ENCODE peak calls at places on chromosomes 7 and 10, in nine cellular contexts. J is effector memory CD8-positive, alpha-beta T cell; L is NCI-H1436; I is left ventricle myocardium inferior; S is mucosa of gallbladder; T is SW480; O is OCI-M1; C is MCF 10A; V is NCI-H446. Y is an unnamed sample.
A peak's percentile ranks its signal among the peaks of the same experiment; 100 is the strongest.

GRCh38 chr10:23516530-23516929 is 77.7 kb downstream of the OTUD1 start:
- DNase-seq in J (no peak), V (no peak), C (peak; percentile 43), T (peak; percentile 33), L (no peak), O (peak; percentile 51), I (no peak), S (no peak), Y (no peak)

GRCh38 chr10:93749218-93749799 is 8.4 kb upstream of the LGI1 start:
- DNase-seq in V (no peak), T (no peak), O (no peak), L (no peak), J (no peak), C (peak; percentile 54), S (peak; percentile 15), I (no peak), Y (no peak)

GRCh38 chr7:140402178-140402835 is 1.6 kb upstream of the RAB19 start:
- DNase-seq in J (no peak), V (no peak), O (no peak), L (no peak), T (peak; percentile 41), I (no peak), S (no peak), C (peak; percentile 74), Y (no peak)

GRCh38 chr7:129657363-129657762 is 45.8 kb downstream of the NRF1 start:
- DNase-seq in V (no peak), L (no peak), C (peak; percentile 83), J (no peak), O (no peak), S (no peak), T (no peak), I (no peak), Y (no peak)

GRCh38 chr10:120396228-120396627 is 60.8 kb upstream of the PLPP4 start:
- DNase-seq in L (no peak), V (no peak), I (no peak), O (no peak), C (peak; percentile 40), S (no peak), T (no peak), J (no peak), Y (peak; percentile 60)

GRCh38 chr7:26189000-26189539 is 11.5 kb downstream of the HNRNPA2B1 start:
- DNase-seq in V (no peak), C (no peak), T (no peak), S (no peak), O (peak; percentile 25), J (no peak), I (no peak), L (no peak), Y (no peak)

GRCh38 chr10:79159785-79160184 is 91.0 kb downstream of the ZMIZ1 start:
- DNase-seq in S (peak; percentile 60), J (no peak), V (peak; percentile 49), C (no peak), L (no peak), O (no peak), I (peak; percentile 76), T (no peak), Y (no peak)

GRCh38 chr10:971150-971542 is 17.1 kb upstream of the GTPBP4 start:
- DNase-seq in L (no peak), S (no peak), I (no peak), O (no peak), T (no peak), V (no peak), C (no peak), J (no peak), Y (no peak)

GRCh38 chr7:27172823-27173411 is 1.2 kb downstream of the HOXA10 start:
- DNase-seq in I (peak; percentile 13), C (peak; percentile 55), L (peak; percentile 12), S (no peak), O (no peak), J (no peak), T (peak; percentile 69), V (peak; percentile 42), Y (no peak)

GRCh38 chr10:42646692-42647640 is 8.6 kb upstream of the ZNF33B start:
- DNase-seq in S (peak; percentile 56), I (no peak), T (no peak), O (peak; percentile 63), V (no peak), C (no peak), L (no peak), J (no peak), Y (no peak)

GRCh38 chr7:7177044-7177517 is 5.3 kb upstream of the C1GALT1 start:
- DNase-seq in L (no peak), S (no peak), J (no peak), O (no peak), C (peak; percentile 95), V (no peak), T (peak; percentile 100), I (no peak), Y (no peak)

GRCh38 chr7:85426487-85426960 is 239.7 kb upstream of the SEMA3D start:
- DNase-seq in I (no peak), S (no peak), J (no peak), C (no peak), T (no peak), V (no peak), O (peak; percentile 87), L (no peak), Y (no peak)

GRCh38 chr7:149423441-149423970 is 37.4 kb downstream of the ZNF777 start:
- DNase-seq in V (no peak), O (no peak), I (no peak), S (no peak), T (no peak), L (no peak), C (no peak), J (no peak), Y (peak; percentile 72)

GRCh38 chr10:68938117-68938516 is 17.9 kb upstream of the DDX21 start:
- DNase-seq in C (peak; percentile 53), J (no peak), V (no peak), O (no peak), S (no peak), I (no peak), L (no peak), T (no peak), Y (no peak)

GRCh38 chr10:29804025-29804852 is 169.5 kb upstream of the SVIL start:
- DNase-seq in C (peak; percentile 98), I (no peak), L (no peak), J (no peak), S (peak; percentile 58), T (peak; percentile 37), O (no peak), V (peak; percentile 77), Y (no peak)

GRCh38 chr7:137354361-137354760 is 10.8 kb upstream of the PTN start:
- DNase-seq in T (no peak), C (peak; percentile 16), I (no peak), V (peak; percentile 89), O (no peak), L (no peak), J (no peak), S (peak; percentile 39), Y (no peak)

Y was measured in esophagus muscularis mucosa.